ENCODE peak calls at places on chromosomes 3 and 15, in seven cellular contexts. One of them, this sample, is unnamed.

GRCh38 chr3:179473565-179473964 is 22.3 kb upstream of the GNB4 start:
- DNase-seq in breast epithelium: no peak
- DNase-seq in fibroblast of pulmonary artery: no peak
- DNase-seq in globus pallidus: no peak
- DNase-seq in stomach: no peak
- DNase-seq in stimulated activated CD4-positive, alpha-beta T cell treated with anti-CD3 and anti-CD28 coated beads, TNF-alpha, amount 100 ng/mL, for 1 hour: no peak
- DNase-seq in cortex of kidney: no peak
- DNase-seq in this sample: no peak

GRCh38 chr3:123258811-123259420 is 57.2 kb downstream of the SEC22A start:
- DNase-seq in breast epithelium: no peak
- DNase-seq in globus pallidus: peak
- DNase-seq in fibroblast of pulmonary artery: peak
- DNase-seq in stimulated activated CD4-positive, alpha-beta T cell treated with anti-CD3 and anti-CD28 coated beads, TNF-alpha, amount 100 ng/mL, for 1 hour: no peak
- DNase-seq in cortex of kidney: no peak
- DNase-seq in stomach: no peak
- DNase-seq in this sample: no peak

GRCh38 chr3:123365450-123366143 is 83.3 kb downstream of the ADCY5 start:
- DNase-seq in fibroblast of pulmonary artery: peak
- DNase-seq in cortex of kidney: no peak
- DNase-seq in breast epithelium: no peak
- DNase-seq in globus pallidus: peak
- DNase-seq in stimulated activated CD4-positive, alpha-beta T cell treated with anti-CD3 and anti-CD28 coated beads, TNF-alpha, amount 100 ng/mL, for 1 hour: no peak
- DNase-seq in stomach: no peak
- DNase-seq in this sample: no peak

GRCh38 chr3:189276481-189277190 is 104.9 kb downstream of the TPRG1 start:
- DNase-seq in breast epithelium: no peak
- DNase-seq in cortex of kidney: no peak
- DNase-seq in globus pallidus: peak
- DNase-seq in stomach: no peak
- DNase-seq in fibroblast of pulmonary artery: peak
- DNase-seq in stimulated activated CD4-positive, alpha-beta T cell treated with anti-CD3 and anti-CD28 coated beads, TNF-alpha, amount 100 ng/mL, for 1 hour: no peak
- DNase-seq in this sample: no peak

GRCh38 chr15:57476533-57476975 is 100.2 kb downstream of the CGNL1 start:
- DNase-seq in breast epithelium: no peak
- DNase-seq in stomach: no peak
- DNase-seq in globus pallidus: no peak
- DNase-seq in fibroblast of pulmonary artery: peak
- DNase-seq in stimulated activated CD4-positive, alpha-beta T cell treated with anti-CD3 and anti-CD28 coated beads, TNF-alpha, amount 100 ng/mL, for 1 hour: no peak
- DNase-seq in cortex of kidney: no peak
- DNase-seq in this sample: no peak

GRCh38 chr3:196620228-196620627 is 19.3 kb upstream of the NRROS start:
- DNase-seq in stomach: no peak
- DNase-seq in fibroblast of pulmonary artery: peak
- DNase-seq in breast epithelium: no peak
- DNase-seq in stimulated activated CD4-positive, alpha-beta T cell treated with anti-CD3 and anti-CD28 coated beads, TNF-alpha, amount 100 ng/mL, for 1 hour: no peak
- DNase-seq in cortex of kidney: no peak
- DNase-seq in globus pallidus: no peak
- DNase-seq in this sample: no peak

GRCh38 chr15:59976480-59976879 is 27.6 kb upstream of the FOXB1 start:
- DNase-seq in stimulated activated CD4-positive, alpha-beta T cell treated with anti-CD3 and anti-CD28 coated beads, TNF-alpha, amount 100 ng/mL, for 1 hour: peak
- DNase-seq in fibroblast of pulmonary artery: no peak
- DNase-seq in globus pallidus: no peak
- DNase-seq in breast epithelium: no peak
- DNase-seq in cortex of kidney: no peak
- DNase-seq in stomach: no peak
- DNase-seq in this sample: no peak

GRCh38 chr3:188594137-188594536 is 440.2 kb downstream of the LPP start:
- DNase-seq in globus pallidus: peak
- DNase-seq in fibroblast of pulmonary artery: peak
- DNase-seq in stomach: no peak
- DNase-seq in cortex of kidney: no peak
- DNase-seq in stimulated activated CD4-positive, alpha-beta T cell treated with anti-CD3 and anti-CD28 coated beads, TNF-alpha, amount 100 ng/mL, for 1 hour: no peak
- DNase-seq in breast epithelium: no peak
- DNase-seq in this sample: no peak

GRCh38 chr3:52429779-52430415 is 15.0 kb downstream of the SEMA3G start:
- DNase-seq in stimulated activated CD4-positive, alpha-beta T cell treated with anti-CD3 and anti-CD28 coated beads, TNF-alpha, amount 100 ng/mL, for 1 hour: no peak
- DNase-seq in fibroblast of pulmonary artery: peak
- DNase-seq in globus pallidus: no peak
- DNase-seq in cortex of kidney: no peak
- DNase-seq in stomach: no peak
- DNase-seq in breast epithelium: peak
- DNase-seq in this sample: peak

GRCh38 chr15:41331281-41331680 is 1.1 kb downstream of the OIP5 start:
- DNase-seq in fibroblast of pulmonary artery: no peak
- DNase-seq in stomach: no peak
- DNase-seq in breast epithelium: no peak
- DNase-seq in stimulated activated CD4-positive, alpha-beta T cell treated with anti-CD3 and anti-CD28 coated beads, TNF-alpha, amount 100 ng/mL, for 1 hour: no peak
- DNase-seq in cortex of kidney: no peak
- DNase-seq in globus pallidus: no peak
- DNase-seq in this sample: no peak

GRCh38 chr15:100898661-100899462 is 19.2 kb downstream of the ALDH1A3 start:
- DNase-seq in stimulated activated CD4-positive, alpha-beta T cell treated with anti-CD3 and anti-CD28 coated beads, TNF-alpha, amount 100 ng/mL, for 1 hour: no peak
- DNase-seq in cortex of kidney: no peak
- DNase-seq in stomach: no peak
- DNase-seq in globus pallidus: no peak
- DNase-seq in fibroblast of pulmonary artery: no peak
- DNase-seq in breast epithelium: no peak
- DNase-seq in this sample: peak

GRCh38 chr3:180680097-180680430 is 775 bp upstream of the CCDC39 start:
- DNase-seq in breast epithelium: no peak
- DNase-seq in stomach: no peak
- DNase-seq in globus pallidus: peak
- DNase-seq in stimulated activated CD4-positive, alpha-beta T cell treated with anti-CD3 and anti-CD28 coated beads, TNF-alpha, amount 100 ng/mL, for 1 hour: no peak
- DNase-seq in fibroblast of pulmonary artery: peak
- DNase-seq in cortex of kidney: no peak
- DNase-seq in this sample: no peak

GRCh38 chr3:55270976-55271375 is 216.1 kb downstream of the WNT5A start:
- DNase-seq in breast epithelium: no peak
- DNase-seq in globus pallidus: no peak
- DNase-seq in cortex of kidney: no peak
- DNase-seq in stomach: no peak
- DNase-seq in stimulated activated CD4-positive, alpha-beta T cell treated with anti-CD3 and anti-CD28 coated beads, TNF-alpha, amount 100 ng/mL, for 1 hour: no peak
- DNase-seq in fibroblast of pulmonary artery: no peak
- DNase-seq in this sample: no peak

GRCh38 chr15:49155834-49156627 is 632 bp upstream of the COPS2 start:
- DNase-seq in fibroblast of pulmonary artery: peak
- DNase-seq in stomach: no peak
- DNase-seq in cortex of kidney: no peak
- DNase-seq in breast epithelium: no peak
- DNase-seq in globus pallidus: no peak
- DNase-seq in stimulated activated CD4-positive, alpha-beta T cell treated with anti-CD3 and anti-CD28 coated beads, TNF-alpha, amount 100 ng/mL, for 1 hour: no peak
- DNase-seq in this sample: no peak

GRCh38 chr3:64343692-64344440 is 118.6 kb upstream of the PRICKLE2 start:
- DNase-seq in stomach: no peak
- DNase-seq in fibroblast of pulmonary artery: peak
- DNase-seq in cortex of kidney: no peak
- DNase-seq in stimulated activated CD4-positive, alpha-beta T cell treated with anti-CD3 and anti-CD28 coated beads, TNF-alpha, amount 100 ng/mL, for 1 hour: no peak
- DNase-seq in breast epithelium: no peak
- DNase-seq in globus pallidus: no peak
- DNase-seq in this sample: no peak

GRCh38 chr3:130841357-130841756 is 52.5 kb upstream of the ATP2C1 start:
- DNase-seq in fibroblast of pulmonary artery: no peak
- DNase-seq in cortex of kidney: no peak
- DNase-seq in stimulated activated CD4-positive, alpha-beta T cell treated with anti-CD3 and anti-CD28 coated beads, TNF-alpha, amount 100 ng/mL, for 1 hour: no peak
- DNase-seq in globus pallidus: no peak
- DNase-seq in stomach: no peak
- DNase-seq in breast epithelium: no peak
- DNase-seq in this sample: no peak

GRCh38 chr3:114880078-114880477 is 267.0 kb downstream of the ZBTB20 start:
- DNase-seq in breast epithelium: no peak
- DNase-seq in stomach: peak
- DNase-seq in cortex of kidney: no peak
- DNase-seq in globus pallidus: no peak
- DNase-seq in stimulated activated CD4-positive, alpha-beta T cell treated with anti-CD3 and anti-CD28 coated beads, TNF-alpha, amount 100 ng/mL, for 1 hour: no peak
- DNase-seq in fibroblast of pulmonary artery: no peak
- DNase-seq in this sample: no peak

GRCh38 chr3:59327324-59327939 is 277.6 kb upstream of the CFAP20DC start:
- DNase-seq in fibroblast of pulmonary artery: peak
- DNase-seq in cortex of kidney: no peak
- DNase-seq in stimulated activated CD4-positive, alpha-beta T cell treated with anti-CD3 and anti-CD28 coated beads, TNF-alpha, amount 100 ng/mL, for 1 hour: no peak
- DNase-seq in stomach: no peak
- DNase-seq in globus pallidus: no peak
- DNase-seq in breast epithelium: no peak
- DNase-seq in this sample: no peak

GRCh38 chr3:118412503-118412902 is 622.1 kb downstream of the IGSF11 start:
- DNase-seq in fibroblast of pulmonary artery: no peak
- DNase-seq in globus pallidus: no peak
- DNase-seq in stimulated activated CD4-positive, alpha-beta T cell treated with anti-CD3 and anti-CD28 coated beads, TNF-alpha, amount 100 ng/mL, for 1 hour: no peak
- DNase-seq in breast epithelium: no peak
- DNase-seq in cortex of kidney: no peak
- DNase-seq in stomach: no peak
- DNase-seq in this sample: no peak

GRCh38 chr3:115523467-115523866 is 99.8 kb upstream of the GAP43 start:
- DNase-seq in fibroblast of pulmonary artery: no peak
- DNase-seq in stimulated activated CD4-positive, alpha-beta T cell treated with anti-CD3 and anti-CD28 coated beads, TNF-alpha, amount 100 ng/mL, for 1 hour: no peak
- DNase-seq in stomach: no peak
- DNase-seq in cortex of kidney: no peak
- DNase-seq in breast epithelium: no peak
- DNase-seq in globus pallidus: no peak
- DNase-seq in this sample: no peak

GRCh38 chr15:70387086-70387485 is 289.4 kb upstream of the TLE3 start:
- DNase-seq in cortex of kidney: no peak
- DNase-seq in globus pallidus: no peak
- DNase-seq in stimulated activated CD4-positive, alpha-beta T cell treated with anti-CD3 and anti-CD28 coated beads, TNF-alpha, amount 100 ng/mL, for 1 hour: no peak
- DNase-seq in breast epithelium: no peak
- DNase-seq in fibroblast of pulmonary artery: no peak
- DNase-seq in stomach: no peak
- DNase-seq in this sample: no peak

GRCh38 chr3:70277304-70277703 is 35.1 kb downstream of the MDFIC2 start:
- DNase-seq in stomach: no peak
- DNase-seq in breast epithelium: no peak
- DNase-seq in cortex of kidney: no peak
- DNase-seq in stimulated activated CD4-positive, alpha-beta T cell treated with anti-CD3 and anti-CD28 coated beads, TNF-alpha, amount 100 ng/mL, for 1 hour: no peak
- DNase-seq in globus pallidus: no peak
- DNase-seq in fibroblast of pulmonary artery: no peak
- DNase-seq in this sample: no peak

GRCh38 chr3:16998236-16998923 is 113.6 kb downstream of the PLCL2 start:
- DNase-seq in globus pallidus: no peak
- DNase-seq in stomach: no peak
- DNase-seq in cortex of kidney: no peak
- DNase-seq in breast epithelium: no peak
- DNase-seq in stimulated activated CD4-positive, alpha-beta T cell treated with anti-CD3 and anti-CD28 coated beads, TNF-alpha, amount 100 ng/mL, for 1 hour: no peak
- DNase-seq in fibroblast of pulmonary artery: peak
- DNase-seq in this sample: no peak

GRCh38 chr3:26845194-26845593 is 222.6 kb downstream of the LRRC3B start:
- DNase-seq in fibroblast of pulmonary artery: no peak
- DNase-seq in breast epithelium: no peak
- DNase-seq in globus pallidus: no peak
- DNase-seq in stimulated activated CD4-positive, alpha-beta T cell treated with anti-CD3 and anti-CD28 coated beads, TNF-alpha, amount 100 ng/mL, for 1 hour: no peak
- DNase-seq in stomach: no peak
- DNase-seq in cortex of kidney: no peak
- DNase-seq in this sample: no peak

GRCh38 chr3:190810957-190811356 is 51.5 kb downstream of the GMNC start:
- DNase-seq in cortex of kidney: no peak
- DNase-seq in stomach: no peak
- DNase-seq in breast epithelium: no peak
- DNase-seq in globus pallidus: no peak
- DNase-seq in stimulated activated CD4-positive, alpha-beta T cell treated with anti-CD3 and anti-CD28 coated beads, TNF-alpha, amount 100 ng/mL, for 1 hour: no peak
- DNase-seq in fibroblast of pulmonary artery: no peak
- DNase-seq in this sample: no peak

GRCh38 chr3:102156426-102156825 is 278.4 kb upstream of the ZPLD1 start:
- DNase-seq in stimulated activated CD4-positive, alpha-beta T cell treated with anti-CD3 and anti-CD28 coated beads, TNF-alpha, amount 100 ng/mL, for 1 hour: no peak
- DNase-seq in fibroblast of pulmonary artery: peak
- DNase-seq in breast epithelium: no peak
- DNase-seq in cortex of kidney: no peak
- DNase-seq in stomach: no peak
- DNase-seq in globus pallidus: no peak
- DNase-seq in this sample: no peak

GRCh38 chr15:65957451-65957850 is 88.2 kb downstream of the RAB11A start:
- DNase-seq in stomach: no peak
- DNase-seq in stimulated activated CD4-positive, alpha-beta T cell treated with anti-CD3 and anti-CD28 coated beads, TNF-alpha, amount 100 ng/mL, for 1 hour: no peak
- DNase-seq in fibroblast of pulmonary artery: no peak
- DNase-seq in globus pallidus: no peak
- DNase-seq in cortex of kidney: no peak
- DNase-seq in breast epithelium: no peak
- DNase-seq in this sample: no peak

GRCh38 chr3:186824430-186825139 is 17.9 kb upstream of the ADIPOQ start:
- DNase-seq in globus pallidus: no peak
- DNase-seq in stomach: no peak
- DNase-seq in stimulated activated CD4-positive, alpha-beta T cell treated with anti-CD3 and anti-CD28 coated beads, TNF-alpha, amount 100 ng/mL, for 1 hour: no peak
- DNase-seq in fibroblast of pulmonary artery: no peak
- DNase-seq in breast epithelium: no peak
- DNase-seq in cortex of kidney: no peak
- DNase-seq in this sample: no peak

GRCh38 chr15:78037328-78037727 is 40.2 kb downstream of the TBC1D2B start:
- DNase-seq in globus pallidus: no peak
- DNase-seq in breast epithelium: no peak
- DNase-seq in stomach: no peak
- DNase-seq in stimulated activated CD4-positive, alpha-beta T cell treated with anti-CD3 and anti-CD28 coated beads, TNF-alpha, amount 100 ng/mL, for 1 hour: no peak
- DNase-seq in cortex of kidney: no peak
- DNase-seq in fibroblast of pulmonary artery: no peak
- DNase-seq in this sample: no peak

GRCh38 chr15:52337198-52337853 is 41.7 kb upstream of the MYO5C start:
- DNase-seq in cortex of kidney: no peak
- DNase-seq in globus pallidus: no peak
- DNase-seq in stomach: no peak
- DNase-seq in breast epithelium: no peak
- DNase-seq in stimulated activated CD4-positive, alpha-beta T cell treated with anti-CD3 and anti-CD28 coated beads, TNF-alpha, amount 100 ng/mL, for 1 hour: no peak
- DNase-seq in fibroblast of pulmonary artery: peak
- DNase-seq in this sample: no peak

GRCh38 chr3:99808163-99808794 is 9.4 kb upstream of the CMSS1 start:
- DNase-seq in breast epithelium: no peak
- DNase-seq in stimulated activated CD4-positive, alpha-beta T cell treated with anti-CD3 and anti-CD28 coated beads, TNF-alpha, amount 100 ng/mL, for 1 hour: peak
- DNase-seq in cortex of kidney: no peak
- DNase-seq in stomach: peak
- DNase-seq in fibroblast of pulmonary artery: peak
- DNase-seq in globus pallidus: peak
- DNase-seq in this sample: no peak

GRCh38 chr15:62403164-62403809 is 238.2 kb upstream of the C2CD4B start:
- DNase-seq in cortex of kidney: no peak
- DNase-seq in stimulated activated CD4-positive, alpha-beta T cell treated with anti-CD3 and anti-CD28 coated beads, TNF-alpha, amount 100 ng/mL, for 1 hour: no peak
- DNase-seq in stomach: no peak
- DNase-seq in globus pallidus: no peak
- DNase-seq in fibroblast of pulmonary artery: peak
- DNase-seq in breast epithelium: no peak
- DNase-seq in this sample: no peak

GRCh38 chr3:14133876-14134275 is 9.0 kb downstream of the TMEM43 start:
- DNase-seq in stimulated activated CD4-positive, alpha-beta T cell treated with anti-CD3 and anti-CD28 coated beads, TNF-alpha, amount 100 ng/mL, for 1 hour: no peak
- DNase-seq in breast epithelium: no peak
- DNase-seq in cortex of kidney: no peak
- DNase-seq in fibroblast of pulmonary artery: no peak
- DNase-seq in globus pallidus: no peak
- DNase-seq in stomach: no peak
- DNase-seq in this sample: no peak

GRCh38 chr3:170346481-170347125 is 10.9 kb upstream of the SKIL start:
- DNase-seq in breast epithelium: no peak
- DNase-seq in stimulated activated CD4-positive, alpha-beta T cell treated with anti-CD3 and anti-CD28 coated beads, TNF-alpha, amount 100 ng/mL, for 1 hour: no peak
- DNase-seq in globus pallidus: no peak
- DNase-seq in fibroblast of pulmonary artery: no peak
- DNase-seq in cortex of kidney: no peak
- DNase-seq in stomach: no peak
- DNase-seq in this sample: no peak

GRCh38 chr15:64895285-64896065 is 16.2 kb upstream of the ANKDD1A start:
- DNase-seq in globus pallidus: no peak
- DNase-seq in stimulated activated CD4-positive, alpha-beta T cell treated with anti-CD3 and anti-CD28 coated beads, TNF-alpha, amount 100 ng/mL, for 1 hour: no peak
- DNase-seq in fibroblast of pulmonary artery: peak
- DNase-seq in stomach: peak
- DNase-seq in cortex of kidney: no peak
- DNase-seq in breast epithelium: no peak
- DNase-seq in this sample: no peak

GRCh38 chr3:48563382-48563918 is at the start of gene UCN2:
- DNase-seq in stomach: no peak
- DNase-seq in breast epithelium: no peak
- DNase-seq in fibroblast of pulmonary artery: peak
- DNase-seq in stimulated activated CD4-positive, alpha-beta T cell treated with anti-CD3 and anti-CD28 coated beads, TNF-alpha, amount 100 ng/mL, for 1 hour: no peak
- DNase-seq in cortex of kidney: no peak
- DNase-seq in globus pallidus: no peak
- DNase-seq in this sample: no peak